ENCODE peak calls at places on chromosome 22, in five cellular contexts. R, L, A, C and J are unnamed samples.

GRCh38 chr22:30866811-30867271 is 101.7 kb downstream of the MORC2 start:
- DNase-seq in L (no peak), A (no peak), C (no peak), R (peak; percentile 45), J (no peak)

GRCh38 chr22:46732041-46732379 is 6.0 kb downstream of the CERK start:
- DNase-seq in C (no peak), A (no peak), L (no peak), R (peak; percentile 73), J (no peak)

GRCh38 chr22:34814260-34814659 is 251.7 kb upstream of the ISX start:
- DNase-seq in L (no peak), C (no peak), R (no peak), A (no peak), J (no peak)

GRCh38 chr22:24200616-24201212 is 19.4 kb downstream of the SUSD2 start:
- DNase-seq in R (no peak), C (no peak), L (no peak), A (no peak), J (no peak)

GRCh38 chr22:30932661-30933060 is 35.9 kb downstream of the MORC2 start:
- DNase-seq in C (no peak), A (no peak), L (no peak), R (peak; percentile 51), J (no peak)

GRCh38 chr22:30568137-30568805 is 6.2 kb downstream of the GAL3ST1 start:
- DNase-seq in A (no peak), C (no peak), R (no peak), L (no peak), J (no peak)

GRCh38 chr22:20039683-20040325 is 18.9 kb downstream of the TANGO2 start:
- DNase-seq in L (no peak), A (no peak), C (no peak), R (no peak), J (no peak)

GRCh38 chr22:47032091-47032943 is 269.9 kb downstream of the TBC1D22A start:
- DNase-seq in C (peak; percentile 11), A (no peak), L (no peak), R (peak; percentile 73), J (no peak)

GRCh38 chr22:46501701-46502100 is 35.7 kb downstream of the CELSR1 start:
- DNase-seq in R (no peak), C (no peak), L (no peak), A (no peak), J (no peak)

GRCh38 chr22:46518038-46518437 is 19.4 kb downstream of the CELSR1 start:
- DNase-seq in R (no peak), C (no peak), A (no peak), L (no peak), J (no peak)

GRCh38 chr22:31579835-31580242 is 82.2 kb downstream of the PISD start:
- DNase-seq in C (no peak), R (no peak), A (no peak), L (no peak), J (no peak)

GRCh38 chr22:22349455-22349836 is 104.9 kb downstream of the VPREB1 start:
- DNase-seq in L (no peak), C (no peak), A (no peak), R (no peak), J (no peak)

GRCh38 chr22:50507421-50507990 is at the start of gene LMF2:
- DNase-seq in R (peak; percentile 98), L (peak; percentile 87), C (peak; percentile 95), A (peak; percentile 93), J (peak; percentile 95)

GRCh38 chr22:33242078-33242477 is 183.9 kb upstream of the SYN3 start:
- DNase-seq in L (no peak), R (no peak), A (no peak), C (no peak), J (no peak)

GRCh38 chr22:20783844-20784723 is 10.2 kb downstream of the SERPIND1 start:
- DNase-seq in L (peak; percentile 26), A (peak; percentile 56), C (no peak), R (no peak), J (peak; percentile 6)

GRCh38 chr22:50306753-50307749 is at the start of gene PLXNB2:
- DNase-seq in C (peak; percentile 84), A (peak; percentile 31), R (peak; percentile 95), L (peak; percentile 31), J (no peak)

GRCh38 chr22:48309115-48309705 is 1518.5 kb downstream of the BRD1 start:
- DNase-seq in A (no peak), C (no peak), R (peak; percentile 71), L (no peak), J (no peak)

GRCh38 chr22:24413271-24413670 is 14.1 kb upstream of the ADORA2A start:
- DNase-seq in L (no peak), A (no peak), C (no peak), R (peak; percentile 45), J (no peak)

GRCh38 chr22:19723165-19723989 is at the start of gene GP1BB:
- DNase-seq in L (no peak), C (peak; percentile 61), R (no peak), A (no peak), J (no peak)

GRCh38 chr22:49035818-49036457 is 791.7 kb downstream of the BRD1 start:
- DNase-seq in C (no peak), R (peak; percentile 63), L (no peak), A (no peak), J (no peak)

GRCh38 chr22:19178065-19178658 is 374 bp downstream of the SLC25A1 start:
- DNase-seq in R (peak; percentile 85), L (peak; percentile 65), C (no peak), A (peak; percentile 74), J (peak; percentile 53)

GRCh38 chr22:36365020-36365411 is 22.8 kb downstream of the MYH9 start:
- DNase-seq in C (peak; percentile 72), L (peak; percentile 88), A (peak; percentile 60), R (peak; percentile 92), J (peak; percentile 85)

GRCh38 chr22:36367066-36367465 is 20.7 kb downstream of the MYH9 start:
- DNase-seq in C (no peak), R (no peak), A (no peak), L (no peak), J (no peak)

GRCh38 chr22:36364255-36365019 is 23.3 kb downstream of the MYH9 start:
- DNase-seq in A (no peak), R (peak; percentile 59), L (no peak), C (no peak), J (no peak)

GRCh38 chr22:36367479-36367878 is 20.3 kb downstream of the MYH9 start:
- DNase-seq in L (no peak), A (no peak), R (no peak), C (no peak), J (no peak)

DNA sequence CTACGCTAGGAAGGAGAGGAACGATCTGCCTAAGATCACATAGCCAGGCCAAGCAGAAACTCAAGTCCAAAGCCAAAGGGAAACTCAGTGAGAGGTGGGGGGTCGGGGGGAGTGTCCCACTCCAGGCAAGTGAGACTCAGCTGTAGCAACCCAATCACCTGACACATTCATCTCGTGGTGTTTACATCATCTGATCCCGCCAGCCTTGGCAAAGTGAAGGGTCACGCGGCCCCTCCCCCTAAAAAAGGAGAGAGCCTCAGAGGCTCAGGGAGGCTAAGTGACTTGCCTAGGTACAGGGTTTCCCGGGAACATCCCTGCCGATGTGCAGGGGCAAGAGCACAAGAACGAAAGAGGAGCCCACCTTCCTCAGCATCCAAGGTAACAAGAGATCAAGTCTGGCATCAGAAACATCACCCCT is 21.5 kb downstream of the MYH9 start:
- DNase-seq in C (no peak), L (no peak), A (no peak), R (peak; percentile 54), J (peak; percentile 53)
- H3K27ac ChIP-seq in C (peak overlapping the region; percentile 75), L (peak overlapping the region; percentile 73), A (no peak overlapping the region), R (peak overlapping the region; percentile 89), J (peak overlapping the region; percentile 91)

DNA sequence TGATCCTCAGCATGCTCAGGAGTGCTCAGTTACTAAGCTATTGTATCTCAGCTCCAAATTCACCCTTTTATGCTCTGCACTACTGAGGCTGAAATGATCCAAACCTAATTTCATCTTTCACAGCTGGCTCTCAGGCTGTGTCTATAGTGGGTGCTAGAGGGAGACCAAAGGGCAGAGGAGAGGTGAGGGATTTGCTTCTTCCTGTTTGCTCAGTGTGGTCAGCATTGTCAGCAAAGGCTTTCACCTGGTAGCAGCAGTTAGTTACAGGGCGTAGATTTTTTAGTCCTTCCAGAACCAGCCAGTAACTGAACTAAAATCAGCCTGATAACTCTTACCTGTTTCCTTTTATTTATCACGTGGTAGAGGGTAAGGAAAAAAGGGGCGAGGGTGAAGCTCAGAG is 33.2 kb downstream of the XRCC6 start:
- DNase-seq in C (no peak), L (no peak), A (no peak), R (no peak), J (no peak)
- H3K36me3 ChIP-seq in C (peaks cover 99% of the 10 kb centered on the region), L (peaks cover 59% of the 10 kb centered on the region), A (peaks cover 95% of the 10 kb centered on the region), R (peaks cover 68% of the 10 kb centered on the region), J (peaks cover 87% of the 10 kb centered on the region)

GRCh38 chr22:38081636-38081940 is 2.4 kb downstream of the SLC16A8 start:
- DNase-seq in C (peak; percentile 21), A (no peak), R (no peak), L (no peak), J (no peak)

GRCh38 chr22:38080847-38081635 is 2.9 kb downstream of the SLC16A8 start:
- DNase-seq in C (peak; percentile 47), A (no peak), R (peak; percentile 80), L (no peak), J (no peak)

GRCh38 chr22:38079804-38080203 is 4.2 kb downstream of the SLC16A8 start:
- DNase-seq in R (peak; percentile 26), C (peak; percentile 9), A (no peak), L (no peak), J (no peak)

GRCh38 chr22:38081941-38082828 is 1.8 kb downstream of the SLC16A8 start:
- DNase-seq in A (no peak), L (no peak), C (peak; percentile 15), R (peak; percentile 78), J (no peak)

DNA sequence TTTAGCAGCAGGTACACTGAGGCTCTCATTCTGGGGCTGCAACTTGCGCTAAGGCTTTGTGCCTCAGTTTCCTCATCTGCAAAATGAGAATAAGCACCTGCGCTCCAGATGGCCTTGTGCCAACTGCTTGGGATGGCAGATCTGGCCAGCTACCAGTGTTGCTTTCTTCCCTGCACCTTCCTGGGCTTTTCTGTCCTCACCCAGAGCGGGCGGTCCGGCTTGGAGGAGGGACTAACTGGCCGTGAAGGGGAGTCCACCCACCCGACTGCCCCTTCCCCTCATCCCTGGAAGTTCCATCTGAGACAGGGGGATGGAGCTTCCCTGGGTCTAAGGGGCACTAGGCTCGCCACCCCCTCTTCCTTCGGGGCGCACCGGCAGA is 3.5 kb downstream of the SLC16A8 start:
- DNase-seq in C (peak; percentile 13), L (no peak), A (no peak), R (no peak), J (no peak)
- H3K27ac ChIP-seq in C (no peak overlapping the region), L (no peak overlapping the region), A (no peak overlapping the region), R (no peak overlapping the region), J (no peak overlapping the region)

GRCh38 chr22:42964994-42965699 is 49.8 kb downstream of the PACSIN2 start:
- DNase-seq in L (no peak), R (no peak), C (no peak), A (peak; percentile 25), J (no peak)
- H3K36me3 ChIP-seq in L (peaks cover 4% of the 10 kb centered on the region), R (peaks cover 5% of the 10 kb centered on the region), C (no peaks in the 10 kb centered on the region), A (peaks cover 4% of the 10 kb centered on the region), J (no peaks in the 10 kb centered on the region)

DNA sequence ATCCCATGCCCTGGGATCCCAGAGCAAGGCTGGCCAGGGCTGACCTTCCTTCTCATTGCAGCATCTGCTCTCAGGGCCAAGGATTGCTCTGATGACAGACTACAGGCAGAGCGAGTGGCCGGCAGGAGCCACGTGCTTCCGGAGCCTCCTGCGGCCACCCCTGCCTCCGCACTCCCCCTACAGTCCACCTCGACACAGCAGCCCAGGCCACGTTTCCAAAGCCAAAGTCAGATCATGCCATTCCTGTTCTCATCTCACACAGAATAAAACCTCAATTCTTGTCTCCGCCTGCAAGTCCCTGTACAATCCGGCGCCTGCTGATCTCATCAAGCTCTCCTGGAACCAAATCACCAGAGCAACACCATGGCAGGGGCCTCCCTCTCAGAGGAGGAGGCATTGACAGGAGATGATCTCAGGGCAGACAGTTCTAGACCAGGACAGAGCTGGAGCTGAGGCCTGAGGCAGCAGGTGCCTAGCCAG is 20.9 kb upstream of the UPK3A start:
- DNase-seq in L (no peak), C (peak; percentile 86), A (no peak), R (peak; percentile 92), J (no peak)
- H3K27ac ChIP-seq in L (no peak overlapping the region), C (peak overlapping the region; percentile 9), A (no peak overlapping the region), R (no peak overlapping the region), J (no peak overlapping the region)